ENCODE peak calls at places on chromosomes 6 and 20, in seven cellular contexts. B is PC-3, E is neural progenitor cell, N is HCT116, L is GM23338, O is SK-N-SH, P is MM.1S. H is an unnamed sample.

GRCh38 chr6:116556814-116557403 is 3.4 kb downstream of the CALHM4 start:
- DNase-seq in O (no peak), E (no peak), P (no peak), B (no peak), N (no peak), L (no peak), H (no peak)

GRCh38 chr20:50916257-50916656 is 15.0 kb downstream of the ADNP start:
- DNase-seq in B (peak), L (peak), N (no peak), O (no peak), P (no peak), E (no peak), H (peak)

GRCh38 chr6:160040527-160041264 is 71.8 kb downstream of the IGF2R start:
- DNase-seq in L (no peak), N (no peak), B (no peak), E (no peak), P (no peak), O (no peak), H (no peak)

GRCh38 chr6:132020138-132020551 is 69.0 kb upstream of the CCN2 start:
- DNase-seq in P (no peak), B (no peak), N (no peak), L (no peak), O (no peak), E (no peak), H (peak)

GRCh38 chr6:84358581-84358980 is 131.1 kb upstream of the CEP162 start:
- DNase-seq in L (no peak), P (no peak), O (no peak), E (no peak), B (no peak), N (no peak), H (no peak)

GRCh38 chr6:16700202-16700997 is 60.9 kb downstream of the ATXN1 start:
- DNase-seq in E (no peak), L (peak), P (no peak), N (no peak), B (no peak), O (no peak), H (no peak)

GRCh38 chr6:121940728-121941127 is 458.7 kb upstream of the HSF2 start:
- DNase-seq in P (no peak), O (no peak), B (no peak), L (no peak), N (no peak), E (no peak), H (no peak)

GRCh38 chr6:74671558-74672025 is 534.3 kb downstream of the COL12A1 start:
- DNase-seq in E (no peak), N (no peak), O (no peak), P (no peak), B (peak), L (no peak), H (no peak)

GRCh38 chr6:33430991-33431879 is 11.4 kb downstream of the SYNGAP1 start:
- DNase-seq in B (no peak), N (no peak), O (peak), P (no peak), E (peak), L (peak), H (peak)

GRCh38 chr6:39387785-39388184 is 65.3 kb upstream of the KCNK16 start:
- DNase-seq in B (no peak), N (no peak), O (no peak), L (no peak), P (no peak), E (no peak), H (no peak)

GRCh38 chr20:63884506-63885263 is 10.2 kb upstream of the DNAJC5 start:
- DNase-seq in P (no peak), O (peak), L (no peak), B (no peak), E (no peak), N (no peak), H (no peak)

GRCh38 chr6:36443498-36443844 is 671 bp downstream of the KCTD20 start:
- DNase-seq in N (no peak), P (peak), B (no peak), E (no peak), O (no peak), L (no peak), H (no peak)

GRCh38 chr20:58048096-58048702 is 180.3 kb downstream of the ANKRD60 start:
- DNase-seq in P (peak), B (peak), L (peak), O (no peak), N (no peak), E (peak), H (peak)

GRCh38 chr20:19688031-19688806 is 69.8 kb upstream of the RIN2 start:
- DNase-seq in P (peak), E (peak), O (peak), B (peak), N (peak), L (peak), H (peak)

GRCh38 chr20:62741191-62741676 is 32.6 kb downstream of the NTSR1 start:
- DNase-seq in L (peak), B (peak), P (no peak), N (no peak), O (no peak), E (peak), H (no peak)

GRCh38 chr6:144912474-144912873 is 627.3 kb downstream of the UTRN start:
- DNase-seq in L (peak), B (peak), E (no peak), O (no peak), N (no peak), P (no peak), H (no peak)

GRCh38 chr6:89048286-89048923 is 32.1 kb upstream of the PNRC1 start:
- DNase-seq in O (no peak), N (no peak), E (no peak), B (no peak), L (peak), P (no peak), H (no peak)

GRCh38 chr6:29946380-29946779 is 4.0 kb downstream of the HLA-A start:
- DNase-seq in N (no peak), B (no peak), P (no peak), O (no peak), E (no peak), L (no peak), H (no peak)

DNA sequence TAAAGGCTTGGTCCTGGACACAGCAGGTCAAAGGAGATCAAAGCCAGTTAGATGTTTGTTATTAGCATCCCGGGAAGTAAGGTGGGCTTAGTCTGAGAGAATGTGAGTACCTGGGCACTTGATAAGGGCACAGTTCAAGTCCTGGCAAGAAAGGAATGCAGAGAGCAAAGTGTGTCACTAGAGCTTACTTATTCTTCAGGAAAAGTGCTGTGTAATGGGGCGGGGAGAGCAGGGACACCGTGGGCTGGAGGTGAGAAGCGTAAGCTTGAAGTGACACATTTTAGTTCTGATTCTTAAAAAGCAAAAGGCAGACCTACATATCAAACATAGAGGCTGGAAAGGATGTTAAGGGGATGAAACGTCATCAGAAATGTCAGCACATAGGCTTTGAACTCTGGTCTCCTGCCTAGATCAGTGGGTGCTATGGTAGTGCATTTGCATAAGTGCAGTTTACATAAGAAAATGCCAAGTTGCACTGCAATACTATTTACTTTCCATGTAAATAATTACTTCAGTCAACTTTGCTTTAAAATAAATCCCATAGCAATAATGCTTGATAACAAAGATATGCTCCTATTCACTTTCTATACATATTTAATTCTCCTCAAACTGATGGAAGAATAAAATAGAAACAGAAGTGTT is 2.6 kb downstream of the SAMD5 start:
- DNase-seq in B (no peak), E (no peak), O (no peak), P (no peak), N (no peak), L (no peak), H (peak)
- TF ChIP-seq EZH2phosphoT487 in B (no peak), E (no peak), O (no peak), P (no peak), N (no peak), L (no peak), H (no peak)

DNA sequence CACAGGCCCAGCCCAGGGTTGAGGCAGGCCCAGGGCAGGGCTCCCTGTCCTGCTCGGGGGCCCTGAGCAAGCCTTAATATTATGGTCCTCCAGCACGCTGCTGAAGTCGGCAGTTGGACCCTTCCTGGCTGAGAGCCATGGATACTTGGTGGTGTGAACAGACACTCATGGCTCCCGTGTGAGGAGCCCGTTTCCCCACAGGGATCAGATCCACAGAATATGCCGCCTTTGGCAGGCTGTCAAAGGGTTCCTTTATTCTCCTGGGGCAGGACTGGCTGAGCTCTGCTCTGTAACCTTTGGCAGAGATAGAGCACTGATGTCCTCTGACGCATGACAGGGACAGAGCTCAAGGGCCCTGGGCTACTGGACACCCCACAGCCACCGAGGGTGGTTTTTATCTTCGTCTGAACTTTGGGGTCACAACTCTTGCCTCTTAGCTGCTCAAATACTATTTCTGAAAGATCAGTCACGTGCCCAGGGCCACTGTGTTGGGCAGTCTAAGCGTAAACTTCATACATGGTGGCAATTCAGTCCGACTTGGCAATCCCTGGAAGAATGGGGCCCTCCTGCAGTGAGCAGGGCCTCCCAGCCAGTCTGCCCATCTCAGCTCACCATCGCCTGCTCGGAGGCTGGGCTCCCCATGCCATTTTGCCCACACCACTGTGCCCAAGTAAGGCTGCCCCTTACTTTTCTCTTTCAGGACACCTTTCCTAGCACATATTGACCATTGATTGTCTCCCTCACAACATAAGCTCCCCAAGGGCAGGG is 49.1 kb downstream of the TTI1 start:
- DNase-seq in L (no peak), O (peak), N (no peak), E (no peak), P (no peak), B (no peak), H (no peak)
- H3K27ac ChIP-seq in L (no peak), O (peak), N (no peak), E (peak), P (no peak), B (no peak), H (no peak)

GRCh38 chr6:43667245-43668150 is 20.1 kb downstream of the MRPS18A start:
- DNase-seq in N (peak), O (peak), B (peak), E (peak), L (peak), P (peak), H (peak)

GRCh38 chr6:43666181-43666920 is 21.2 kb downstream of the MRPS18A start:
- DNase-seq in P (no peak), N (no peak), E (peak), L (no peak), O (peak), B (peak), H (no peak)

GRCh38 chr6:43668151-43669028 is 19.2 kb downstream of the MRPS18A start:
- DNase-seq in P (no peak), B (peak), O (peak), E (peak), N (peak), L (peak), H (peak)

GRCh38 chr6:43669050-43669921 is 18.3 kb downstream of the MRPS18A start:
- DNase-seq in N (no peak), E (peak), L (peak), B (no peak), O (peak), P (no peak), H (peak)

DNA sequence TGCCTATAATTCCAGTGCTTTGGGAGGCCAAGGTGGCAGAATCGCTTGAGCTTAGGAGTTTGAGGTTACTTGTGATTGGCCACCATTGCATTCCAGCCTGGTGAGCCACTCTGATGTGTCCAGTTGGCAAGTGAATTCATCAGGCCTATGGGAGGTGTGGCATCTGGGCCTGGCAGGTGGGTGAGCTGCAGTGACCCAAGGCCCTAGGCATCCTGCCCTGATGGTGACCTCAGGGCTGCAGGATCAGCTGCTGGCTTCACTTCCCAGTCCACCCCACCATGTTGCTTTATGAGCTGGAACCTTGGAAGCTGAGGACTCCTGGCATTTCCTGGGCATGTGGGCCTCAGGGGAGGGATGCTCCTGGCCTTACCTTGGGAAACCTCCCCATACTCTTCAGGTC is 20.5 kb downstream of the RSPH9 start:
- DNase-seq in O (no peak), E (no peak), B (peak), N (no peak), L (no peak), P (no peak), H (no peak)
- H3K4me2 ChIP-seq in O (no peak), E (no peak), B (peak), N (no peak), L (no peak), P (no peak), H (no peak)

GRCh38 chr6:6851862-6852261 is 255.9 kb upstream of the RREB1 start:
- DNase-seq in N (no peak), P (no peak), O (no peak), B (no peak), E (no peak), L (no peak), H (no peak)

GRCh38 chr6:6856538-6857523 is 250.9 kb upstream of the RREB1 start:
- DNase-seq in O (peak), B (peak), N (no peak), E (peak), P (no peak), L (peak), H (peak)

GRCh38 chr6:6847591-6847990 is 259.1 kb downstream of the LY86 start:
- DNase-seq in O (no peak), N (no peak), L (no peak), B (no peak), E (no peak), P (no peak), H (no peak)

GRCh38 chr6:6845603-6846002 is 257.1 kb downstream of the LY86 start:
- DNase-seq in L (no peak), B (no peak), E (no peak), O (no peak), P (no peak), N (no peak), H (no peak)

DNA sequence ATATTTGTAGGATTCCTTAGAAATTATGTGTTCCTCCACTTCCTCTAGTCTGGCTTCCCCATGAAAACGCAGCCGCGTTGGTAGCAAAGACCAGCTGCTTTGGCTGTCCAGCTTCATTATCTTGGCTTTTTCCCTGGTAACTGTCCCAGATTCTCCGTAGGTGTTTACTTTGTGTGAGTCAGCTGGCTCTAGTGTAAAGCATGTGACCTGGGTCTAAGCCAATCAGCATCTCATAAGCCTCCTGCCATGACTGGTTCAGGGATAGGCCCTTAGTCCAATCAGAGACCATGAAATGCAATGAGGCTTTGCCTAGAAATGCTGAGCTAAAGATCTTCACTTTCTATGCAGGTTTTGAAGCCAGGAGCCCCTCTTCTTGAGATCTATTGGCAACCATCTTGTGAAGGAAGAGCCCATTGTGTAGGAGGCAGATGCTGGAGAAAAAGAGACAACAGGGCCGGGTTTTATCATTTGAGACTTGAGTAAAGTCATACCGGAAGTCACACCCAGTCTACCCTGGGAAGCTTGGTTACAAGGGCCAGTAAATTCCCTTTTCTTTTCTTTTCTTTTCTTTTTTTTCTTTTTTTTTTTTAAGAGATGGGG is 256.6 kb upstream of the RREB1 start:
- DNase-seq in P (no peak), N (peak), O (no peak), B (peak), L (no peak), E (no peak), H (peak)
- TF ChIP-seq EZH2phosphoT487 in P (no peak), N (no peak), O (no peak), B (no peak), L (no peak), E (no peak), H (no peak)

GRCh38 chr20:52992632-52993031 is 20.5 kb downstream of the TSHZ2 start:
- DNase-seq in O (no peak), P (no peak), B (no peak), L (no peak), N (no peak), E (no peak), H (no peak)
- H3K27ac ChIP-seq in O (peak), P (no peak), B (no peak), L (no peak), N (no peak), E (no peak), H (peak)

DNA sequence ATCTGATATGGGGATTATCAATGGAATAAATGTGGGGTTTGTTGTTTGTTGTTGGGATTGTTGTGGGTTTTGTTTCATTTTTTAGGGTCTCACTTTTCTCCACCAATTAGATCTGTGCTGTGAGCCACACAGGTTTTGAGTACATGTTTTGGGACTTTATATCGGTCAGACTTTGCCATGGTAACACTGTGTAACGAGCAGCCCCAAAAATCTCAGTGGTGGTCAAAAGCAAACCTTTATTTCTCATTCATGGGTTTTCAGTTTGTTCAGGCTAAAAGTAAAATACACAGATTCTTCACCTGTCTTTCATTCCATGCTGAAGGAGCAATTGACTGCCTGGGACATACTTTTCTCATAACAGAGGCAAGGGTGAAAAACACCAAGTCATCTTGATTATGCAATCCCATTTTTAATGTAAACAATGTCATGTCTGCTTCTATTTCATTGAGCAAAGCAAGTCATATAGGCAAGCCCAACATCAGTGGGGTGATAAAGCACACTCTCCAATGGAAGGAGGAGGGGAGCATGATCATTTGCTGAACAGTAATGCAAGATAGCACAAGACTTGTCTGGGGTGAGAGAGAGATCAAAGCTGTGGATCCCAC is 101.1 kb upstream of the PLCB4 start:
- DNase-seq in P (no peak), L (no peak), N (no peak), O (no peak), E (no peak), B (peak), H (no peak)
- H3K4me2 ChIP-seq in P (no peak), L (no peak), N (no peak), O (no peak), E (no peak), B (no peak), H (no peak)

DNA sequence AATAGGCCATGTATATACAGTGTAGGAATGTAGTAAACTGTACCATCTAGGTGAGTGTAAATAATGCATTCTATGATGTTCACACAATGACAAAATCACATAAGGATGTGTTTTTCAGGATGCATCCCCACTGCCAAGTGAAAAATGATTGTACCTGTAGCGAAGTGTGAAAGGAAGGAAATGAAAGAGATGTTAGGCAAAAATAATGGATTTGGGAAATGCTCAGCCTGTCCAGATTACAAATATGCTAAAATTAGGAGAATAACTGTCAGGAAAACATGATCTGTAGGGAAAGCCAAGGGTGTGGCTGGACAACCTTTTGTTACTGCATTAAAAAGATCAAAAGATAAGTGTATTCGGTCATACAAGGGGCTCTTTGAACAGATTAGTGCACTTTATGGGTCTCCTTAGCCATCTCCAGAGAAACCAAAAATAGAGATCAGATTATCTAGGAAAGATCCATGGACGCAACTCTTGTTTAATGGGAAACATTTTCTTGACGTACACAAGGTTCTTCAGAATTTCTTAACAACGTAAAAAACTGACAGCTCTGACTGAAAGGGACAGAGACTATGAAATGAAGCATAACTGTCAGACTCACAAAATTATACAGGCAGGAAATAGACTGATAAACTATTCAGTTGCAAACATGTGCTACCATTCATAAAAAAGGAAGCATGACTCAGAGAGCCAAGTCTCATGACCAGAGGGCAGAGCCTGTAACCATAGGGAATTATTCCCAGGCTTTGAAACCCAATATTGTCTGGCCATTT is 253.6 kb upstream of the RAB32 start:
- DNase-seq in N (no peak), E (no peak), O (no peak), B (peak), P (no peak), L (no peak), H (peak)
- TF ChIP-seq EZH2phosphoT487 in N (no peak), E (no peak), O (no peak), B (no peak), P (no peak), L (no peak), H (no peak)